ENCODE peak calls at places on chromosomes 7 and 10, in four cellular contexts. H is activated T-helper 1 cell treated with anti-CD3 and anti-CD28 coated beads, Interleukin-12 subunit alpha, Interleukin-12 subunit beta, Interleukin-2, Interleukin-4 antibody, amounts not matched to agents 30 ng/mL and 10 ng/mL and 1 ng/mL, durations not matched to agents 14 hours and 24 hours and 36 hours; Y is activated CD8-positive, alpha-beta T cell treated with anti-CD3 and anti-CD28 coated beads, Interleukin-2, amount 10 ng/mL, durations not matched to agents 7 days and 5 days; L is Right ventricle myocardium superior. K is an unnamed sample.
A peak's percentile ranks its signal among the peaks of the same experiment; 100 is the strongest.

GRCh38 chr7:6168469-6168868 is 104.0 kb downstream of the CYTH3 start:
- DNase-seq in H (no peak), Y (no peak), L (no peak), K (no peak)

GRCh38 chr10:80275135-80275498 is 14.3 kb downstream of the MAT1A start:
- DNase-seq in H (no peak), Y (no peak), L (no peak), K (no peak)

GRCh38 chr7:42096681-42097637 is 140.1 kb downstream of the GLI3 start:
- DNase-seq in H (no peak), Y (no peak), L (peak; percentile 81), K (no peak)

GRCh38 chr10:45373783-45374450 is at the start of gene ALOX5:
- DNase-seq in H (peak; percentile 48), Y (peak; percentile 53), L (peak; percentile 89), K (peak; percentile 58)

GRCh38 chr7:938546-939185 is 15.8 kb downstream of the ADAP1 start:
- DNase-seq in H (no peak), Y (no peak), L (peak; percentile 30), K (no peak)

GRCh38 chr7:156903232-156903909 is 10.4 kb upstream of the LMBR1 start:
- DNase-seq in H (no peak), Y (peak; percentile 54), L (no peak), K (no peak)

GRCh38 chr10:95988702-95989101 is 54.7 kb upstream of the CCNJ start:
- DNase-seq in H (no peak), Y (no peak), L (no peak), K (no peak)

GRCh38 chr10:51832652-51833383 is 133.4 kb upstream of the CSTF2T start:
- DNase-seq in H (peak; percentile 4), Y (no peak), L (no peak), K (no peak)

GRCh38 chr10:32650246-32650655 is 204.3 kb downstream of the CCDC7 start:
- DNase-seq in H (no peak), Y (peak; percentile 23), L (no peak), K (no peak)

GRCh38 chr10:26806557-26806956 is 54.2 kb downstream of the ABI1 start:
- DNase-seq in H (no peak), Y (no peak), L (no peak), K (no peak)

K was measured in GM19239.